ENCODE peak calls at places on chromosomes 3 and 15, in eight cellular contexts. N is Calu3, X is fibroblast of mammary gland, G is mammary epithelial cell, W is heart left ventricle, L is A673, V is right atrium auricular region, O is hepatocyte. B is an unnamed sample.

GRCh38 chr15:62931650-62932049 is 110.9 kb upstream of the TPM1 start:
- DNase-seq in X (peak), W (no peak), O (no peak), V (no peak), G (no peak), L (peak), N (no peak), B (no peak)

GRCh38 chr3:155102329-155102728 is 22.2 kb downstream of the MME start:
- DNase-seq in X (peak), G (no peak), O (no peak), W (no peak), L (no peak), N (no peak), V (no peak), B (no peak)

GRCh38 chr3:48428863-48429415 is 947 bp downstream of the PLXNB1 start:
- DNase-seq in N (peak), O (peak), G (no peak), V (no peak), W (peak), L (peak), X (no peak), B (no peak)

GRCh38 chr3:42097166-42097946 is 6.2 kb downstream of the TRAK1 start:
- DNase-seq in O (no peak), W (no peak), N (no peak), X (peak), L (no peak), V (peak), G (peak), B (no peak)

GRCh38 chr3:12895391-12896205 is 54.2 kb upstream of the RPL32 start:
- DNase-seq in L (no peak), X (peak), O (no peak), V (no peak), W (peak), N (no peak), G (peak), B (no peak)

GRCh38 chr15:60507596-60508424 is 28.9 kb upstream of the ICE2 start:
- DNase-seq in O (peak), V (no peak), N (peak), L (peak), X (peak), G (peak), W (no peak), B (peak)

GRCh38 chr3:135874035-135874434 is 91.5 kb upstream of the PPP2R3A start:
- DNase-seq in N (no peak), X (no peak), V (no peak), G (no peak), O (no peak), W (no peak), L (no peak), B (no peak)

GRCh38 chr15:40289140-40289775 is 6.4 kb upstream of the ANKRD63 start:
- DNase-seq in G (peak), L (no peak), X (no peak), O (no peak), V (no peak), W (no peak), N (peak), B (peak)

GRCh38 chr3:177603137-177603603 is 405.9 kb upstream of the TBL1XR1 start:
- DNase-seq in X (no peak), G (peak), W (no peak), L (no peak), O (no peak), V (no peak), N (no peak), B (peak)

GRCh38 chr3:128895843-128896365 is 16.5 kb downstream of the ACAD9 start:
- DNase-seq in O (no peak), V (no peak), G (no peak), X (no peak), N (no peak), W (no peak), L (no peak), B (no peak)

GRCh38 chr3:50170689-50171088 is 15.6 kb downstream of the SEMA3F start:
- DNase-seq in O (no peak), X (peak), V (peak), N (no peak), L (no peak), W (peak), G (peak), B (no peak)

GRCh38 chr3:63687569-63688233 is 35.2 kb downstream of the SNTN start:
- DNase-seq in X (no peak), O (no peak), L (no peak), V (no peak), W (no peak), N (no peak), G (no peak), B (no peak)

GRCh38 chr3:1591327-1592028 is 498.7 kb downstream of the CNTN6 start:
- DNase-seq in L (no peak), X (no peak), N (no peak), G (no peak), V (no peak), O (no peak), W (no peak), B (no peak)

GRCh38 chr15:88701561-88702095 is 62.8 kb downstream of the ISG20 start:
- DNase-seq in L (no peak), X (no peak), O (peak), N (peak), G (no peak), W (no peak), V (no peak), B (peak)

GRCh38 chr3:71478568-71478967 is 105.0 kb downstream of the FOXP1 start:
- DNase-seq in X (peak), W (no peak), V (no peak), N (no peak), O (no peak), G (peak), L (no peak), B (no peak)

GRCh38 chr3:195081242-195081963 is 189.6 kb downstream of the XXYLT1 start:
- DNase-seq in N (no peak), W (peak), V (no peak), L (no peak), X (no peak), O (no peak), G (no peak), B (no peak)

GRCh38 chr3:155714295-155714718 is 30.6 kb downstream of the PLCH1 start:
- DNase-seq in V (no peak), X (no peak), N (peak), O (peak), L (no peak), W (no peak), G (no peak), B (no peak)

GRCh38 chr3:24365168-24365567 is 129.5 kb downstream of the THRB start:
- DNase-seq in O (peak), G (peak), N (peak), V (peak), W (peak), X (peak), L (peak), B (peak)

GRCh38 chr3:30512596-30512995 is 93.8 kb upstream of the TGFBR2 start:
- DNase-seq in X (no peak), W (no peak), G (no peak), N (no peak), L (no peak), O (no peak), V (no peak), B (peak)

GRCh38 chr3:179100652-179101051 is 29.0 kb upstream of the ZMAT3 start:
- DNase-seq in W (no peak), L (no peak), N (no peak), V (no peak), G (peak), X (peak), O (no peak), B (peak)

GRCh38 chr15:92079047-92079446 is 225.5 kb downstream of the SLCO3A1 start:
- DNase-seq in L (peak), V (no peak), N (peak), X (peak), G (no peak), W (no peak), O (no peak), B (no peak)

GRCh38 chr3:69288161-69288895 is 97.6 kb downstream of the FRMD4B start:
- DNase-seq in O (no peak), N (peak), G (peak), V (no peak), W (no peak), L (peak), X (no peak), B (no peak)

GRCh38 chr3:40516201-40516600 is 8.6 kb upstream of the ZNF621 start:
- DNase-seq in N (no peak), V (no peak), G (no peak), L (no peak), O (no peak), X (no peak), W (no peak), B (no peak)

GRCh38 chr15:72196409-72197044 is 1.1 kb downstream of the GRAMD2A start:
- DNase-seq in O (no peak), L (no peak), W (no peak), V (no peak), X (no peak), N (no peak), G (peak), B (no peak)

GRCh38 chr3:169403855-169404254 is 259.7 kb downstream of the MECOM start:
- DNase-seq in N (no peak), L (no peak), W (no peak), G (no peak), X (no peak), V (no peak), O (no peak), B (peak)

GRCh38 chr3:44106761-44107160 is 134.9 kb upstream of the TOPAZ1 start:
- DNase-seq in X (no peak), V (no peak), N (no peak), L (no peak), W (no peak), G (no peak), O (no peak), B (no peak)

GRCh38 chr15:26713498-26713897 is 59.4 kb downstream of the GABRB3 start:
- DNase-seq in L (no peak), O (no peak), V (no peak), W (no peak), G (no peak), X (no peak), N (no peak), B (no peak)

GRCh38 chr15:64461577-64462162 is 1.3 kb downstream of the ZNF609 start:
- DNase-seq in L (peak), O (peak), N (peak), G (no peak), V (no peak), X (no peak), W (no peak), B (no peak)

GRCh38 chr3:4904801-4905695 is 74.2 kb upstream of the BHLHE40 start:
- DNase-seq in X (peak), O (no peak), G (peak), N (peak), L (peak), V (no peak), W (no peak), B (peak)

GRCh38 chr3:155184027-155184426 is 103.9 kb downstream of the MME start:
- DNase-seq in G (no peak), W (no peak), V (no peak), X (no peak), L (no peak), O (no peak), N (no peak), B (no peak)

GRCh38 chr15:30921781-30922371 is 18.2 kb downstream of the FAN1 start:
- DNase-seq in G (no peak), W (peak), O (no peak), X (no peak), L (no peak), N (no peak), V (no peak), B (no peak)

GRCh38 chr3:21942328-21942727 is 191.3 kb upstream of the ZNF385D start:
- DNase-seq in X (peak), V (no peak), N (no peak), O (no peak), G (peak), L (no peak), W (peak), B (peak)

GRCh38 chr15:54566654-54567053 is 588.4 kb downstream of the UNC13C start:
- DNase-seq in W (no peak), V (no peak), L (no peak), O (no peak), G (no peak), X (no peak), N (no peak), B (no peak)

DNA sequence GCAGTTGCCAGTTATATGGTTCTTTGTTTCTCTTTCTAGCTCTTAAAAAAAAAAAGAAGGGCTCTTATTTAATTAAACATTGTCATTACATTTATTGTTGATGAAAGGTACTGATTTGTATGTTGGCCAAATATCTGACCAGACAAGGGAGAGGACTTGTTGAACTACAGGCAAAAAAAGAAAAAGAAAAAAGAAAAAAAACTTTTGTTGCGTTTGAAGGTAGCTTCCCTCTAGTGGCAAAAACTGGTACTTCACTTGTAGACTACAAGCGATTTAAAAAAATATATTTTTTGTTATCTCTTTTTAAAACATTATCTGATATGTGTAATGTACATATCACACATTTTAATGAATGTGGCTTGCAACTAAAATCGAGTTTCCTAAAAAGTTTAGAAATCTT is 280.6 kb downstream of the ROBO2 start:
- DNase-seq in L (peak), V (no peak), O (peak), X (peak), N (no peak), G (no peak), W (no peak), B (peak)
- TF ChIP-seq CTCF in L (peak), V (no peak), O (peak), X (peak), N (no peak), G (peak), W (peak), B (peak)

DNA sequence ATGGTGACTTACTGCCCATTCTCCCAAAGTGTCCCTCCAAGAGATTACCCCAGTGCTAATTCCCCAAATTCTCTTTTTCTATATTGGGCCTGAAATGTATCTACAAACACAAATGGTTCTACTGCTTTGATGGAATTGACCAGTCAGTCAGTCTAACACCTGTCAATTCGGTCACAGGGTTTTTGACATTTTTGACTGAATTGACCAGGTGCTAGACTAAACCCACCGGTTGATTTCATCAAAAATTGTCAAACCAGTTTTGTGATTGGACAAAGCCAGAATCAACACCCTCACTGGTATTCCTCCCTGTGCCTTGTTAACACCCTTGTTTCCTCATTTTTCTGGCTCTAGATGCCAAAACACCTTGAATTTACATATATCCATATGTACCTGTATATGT is 398.4 kb upstream of the NR2F2 start:
- DNase-seq in V (no peak), L (no peak), W (no peak), O (no peak), X (no peak), N (no peak), G (no peak), B (no peak)
- TF ChIP-seq CTCF in V (no peak), L (no peak), W (no peak), O (no peak), X (no peak), N (no peak), G (no peak), B (no peak)

DNA sequence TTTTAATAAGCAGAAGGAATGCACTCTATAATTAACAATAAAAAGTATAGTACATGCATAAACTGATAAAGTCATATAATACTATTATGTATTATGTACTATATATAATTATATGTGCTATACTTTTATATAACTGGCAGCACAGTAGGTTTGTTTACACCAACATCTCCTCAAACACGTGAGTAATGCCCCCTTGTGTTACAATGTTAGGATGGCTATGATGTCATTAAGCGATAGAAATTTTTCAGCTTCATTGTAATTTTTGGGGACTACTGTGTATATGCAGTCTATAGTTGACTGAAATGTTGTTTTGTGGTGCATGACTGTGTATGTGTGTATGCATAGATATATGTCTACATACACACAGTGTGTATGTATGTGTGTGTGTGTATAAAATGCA is 100.6 kb downstream of the SLMAP start:
- DNase-seq in G (no peak), O (peak), L (peak), X (peak), V (no peak), N (no peak), W (no peak), B (peak)
- TF ChIP-seq CTCF in G (no peak), O (no peak), L (peak), X (peak), V (no peak), N (no peak), W (peak), B (no peak)

DNA sequence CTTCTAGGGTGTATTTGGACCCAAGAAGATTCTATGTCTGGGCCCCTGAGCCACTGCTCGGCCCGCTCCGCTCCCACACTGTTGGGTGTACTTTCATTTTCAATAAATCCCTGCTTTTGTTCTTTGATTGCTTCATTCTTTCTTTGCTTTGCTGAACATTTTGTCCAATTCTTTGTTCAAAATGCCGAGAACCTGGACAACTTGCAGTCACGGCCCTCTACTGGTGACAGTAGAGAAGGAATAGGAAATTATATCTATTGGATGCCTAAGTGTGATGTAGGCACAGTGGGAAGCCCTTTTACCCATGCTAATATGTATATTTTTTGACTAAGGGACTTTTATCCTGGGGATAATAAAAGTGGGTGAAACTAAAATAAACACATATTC is 340.8 kb downstream of the LRRC3B start:
- DNase-seq in O (no peak), N (no peak), G (no peak), X (no peak), L (peak), W (no peak), V (no peak), B (peak)
- TF ChIP-seq CTCF in O (peak), N (no peak), G (no peak), X (no peak), L (peak), W (no peak), V (no peak), B (no peak)

DNA sequence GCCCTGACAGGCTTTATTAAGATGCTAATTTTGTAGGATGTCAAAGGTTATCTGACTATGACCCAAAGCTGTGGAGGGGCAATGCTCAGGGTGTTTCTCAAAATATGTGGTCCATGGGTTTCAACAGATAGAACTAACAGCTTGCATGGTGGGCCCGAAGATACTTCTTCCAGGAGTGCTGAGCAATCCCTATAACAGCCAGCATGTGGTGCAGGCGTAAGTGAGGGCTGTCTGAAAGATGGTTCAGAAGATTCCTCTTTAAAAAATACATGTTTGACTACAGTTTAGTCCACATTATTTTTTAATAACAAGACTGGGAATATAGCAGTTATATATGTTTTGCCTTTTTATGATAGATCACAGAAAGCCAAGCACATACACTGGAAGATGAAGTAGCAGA is 7.6 kb downstream of the SCG3 start:
- DNase-seq in W (no peak), V (no peak), N (no peak), O (no peak), G (no peak), L (no peak), X (peak), B (no peak)
- TF ChIP-seq CTCF in W (peak), V (no peak), N (no peak), O (no peak), G (peak), L (no peak), X (peak), B (no peak)

GRCh38 chr3:137100326-137100725 is 142.5 kb downstream of the IL20RB start:
- DNase-seq in V (no peak), W (no peak), L (no peak), G (no peak), X (no peak), N (no peak), O (no peak), B (no peak)
- TF ChIP-seq CTCF in V (no peak), W (no peak), L (no peak), G (no peak), X (no peak), N (no peak), O (no peak), B (no peak)

GRCh38 chr15:45618813-45619212 is 16.0 kb upstream of the SQOR start:
- DNase-seq in X (no peak), G (no peak), O (no peak), L (peak), W (no peak), V (no peak), N (no peak), B (no peak)
- TF ChIP-seq CTCF in X (no peak), G (no peak), O (no peak), L (no peak), W (no peak), V (no peak), N (no peak), B (no peak)

DNA sequence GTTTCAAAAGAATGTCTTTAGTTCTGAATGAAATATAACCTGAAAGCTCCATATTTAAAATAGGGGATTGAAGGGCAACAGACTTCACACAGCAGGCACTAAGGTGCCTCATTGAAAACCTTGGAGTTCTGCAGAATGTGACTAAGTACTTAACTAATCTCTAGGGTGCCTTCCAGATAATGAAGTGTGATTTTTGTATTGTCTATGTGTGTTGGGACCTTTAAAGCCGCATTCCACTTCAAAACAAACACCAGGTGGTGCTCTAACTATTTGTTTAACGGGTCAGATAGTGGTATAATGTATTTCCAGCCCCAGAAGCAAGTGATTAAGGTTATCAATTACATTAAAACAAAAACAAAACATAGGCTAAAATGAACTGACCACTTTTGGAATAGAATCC is 28.0 kb downstream of the TFG start:
- DNase-seq in W (no peak), N (peak), L (peak), G (peak), O (peak), V (no peak), X (peak), B (peak)
- TF ChIP-seq CTCF in W (peak), N (peak), L (peak), G (peak), O (peak), V (no peak), X (peak), B (peak)

GRCh38 chr15:47717036-47717611 is at the start of gene SEMA6D:
- DNase-seq in N (peak), O (peak), G (peak), W (peak), V (peak), L (peak), X (peak), B (peak)
- TF ChIP-seq CTCF in N (no peak), O (peak), G (peak), W (peak), V (peak), L (no peak), X (no peak), B (peak)